ENCODE peak calls at places on chromosomes 6 and 20, in nine cellular contexts. K, R, X, I, A, N, G, P and D are unnamed samples.

GRCh38 chr6:46821348-46821992 is 28.3 kb downstream of the MEP1A start:
- DNase-seq in P (no peak), R (no peak), K (no peak), N (no peak), X (peak), A (no peak), G (no peak), I (no peak), D (no peak)

GRCh38 chr6:131979515-131980337 is 28.6 kb upstream of the CCN2 start:
- DNase-seq in P (no peak), R (no peak), G (no peak), X (no peak), A (no peak), I (no peak), K (no peak), N (peak), D (no peak)

GRCh38 chr6:142731611-142732010 is 213.4 kb downstream of the HIVEP2 start:
- DNase-seq in K (no peak), R (no peak), A (no peak), G (no peak), I (no peak), X (peak), P (no peak), N (no peak), D (no peak)

GRCh38 chr6:101741474-101742171 is 348.1 kb downstream of the GRIK2 start:
- DNase-seq in I (no peak), N (no peak), G (no peak), R (no peak), K (no peak), X (no peak), P (no peak), A (no peak), D (no peak)

GRCh38 chr20:2816583-2817340 is 598 bp downstream of the TMEM239 start:
- DNase-seq in A (no peak), N (no peak), G (no peak), X (no peak), P (no peak), K (no peak), I (no peak), R (no peak), D (no peak)

GRCh38 chr20:34872604-34873224 is at the start of gene GGT7:
- DNase-seq in R (peak), I (peak), G (peak), X (peak), P (peak), N (peak), K (peak), A (peak), D (peak)

GRCh38 chr20:11379257-11380011 is 538.3 kb upstream of the BTBD3 start:
- DNase-seq in R (no peak), I (no peak), A (no peak), X (no peak), G (no peak), P (no peak), K (no peak), N (no peak), D (peak)

GRCh38 chr6:135129139-135129867 is 51.8 kb upstream of the MYB start:
- DNase-seq in X (no peak), P (no peak), I (no peak), N (no peak), G (peak), K (no peak), A (no peak), R (no peak), D (no peak)

GRCh38 chr20:51387125-51387865 is 155.2 kb downstream of the NFATC2 start:
- DNase-seq in P (no peak), X (no peak), G (no peak), R (no peak), K (no peak), I (no peak), N (no peak), A (no peak), D (no peak)

GRCh38 chr6:46023216-46023915 is 7.7 kb upstream of the CLIC5 start:
- DNase-seq in G (no peak), X (no peak), N (peak), P (no peak), I (no peak), K (no peak), A (no peak), R (no peak), D (no peak)

GRCh38 chr20:63735859-63736718 is at the start of gene LIME1:
- DNase-seq in G (peak), R (peak), I (no peak), X (no peak), P (peak), K (no peak), A (no peak), N (no peak), D (no peak)

GRCh38 chr6:27893836-27894807 is 18.1 kb downstream of the OR2B2 start:
- DNase-seq in X (peak), I (peak), R (peak), P (peak), N (peak), A (peak), K (peak), G (peak), D (peak)

GRCh38 chr6:149877678-149878077 is 13.5 kb upstream of the LRP11 start:
- DNase-seq in A (no peak), X (no peak), I (no peak), K (no peak), G (no peak), P (no peak), N (no peak), R (no peak), D (no peak)

GRCh38 chr20:57322476-57322875 is 7.1 kb upstream of the SPO11 start:
- DNase-seq in A (no peak), R (no peak), K (no peak), P (no peak), I (no peak), X (peak), G (no peak), N (no peak), D (no peak)

GRCh38 chr20:14799671-14800070 is 462.3 kb upstream of the FLRT3 start:
- DNase-seq in A (no peak), K (no peak), N (no peak), I (no peak), G (no peak), X (no peak), R (no peak), P (no peak), D (no peak)

GRCh38 chr6:70166088-70166958 is 136.6 kb downstream of the COL9A1 start:
- DNase-seq in N (peak), I (peak), R (peak), K (peak), P (peak), A (no peak), X (peak), G (peak), D (peak)

GRCh38 chr6:140193269-140193668 is 818.8 kb upstream of the CITED2 start:
- DNase-seq in K (no peak), R (no peak), I (no peak), A (no peak), X (no peak), G (no peak), N (no peak), P (no peak), D (no peak)

GRCh38 chr20:51156041-51156795 is 133.3 kb upstream of the KCNG1 start:
- DNase-seq in X (no peak), R (no peak), N (peak), P (no peak), G (no peak), K (no peak), A (no peak), I (no peak), D (no peak)

GRCh38 chr6:31416394-31417014 is 13.1 kb downstream of the MICA start:
- DNase-seq in K (no peak), I (no peak), N (no peak), G (no peak), P (no peak), A (no peak), X (no peak), R (no peak), D (no peak)

GRCh38 chr6:149210376-149210775 is 107.1 kb upstream of the TAB2 start:
- DNase-seq in A (no peak), X (peak), P (no peak), I (no peak), R (no peak), G (no peak), K (no peak), N (no peak), D (no peak)

GRCh38 chr20:63979549-63980316 is at the start of gene SAMD10:
- DNase-seq in K (peak), I (no peak), N (no peak), A (peak), P (peak), R (peak), X (no peak), G (peak), D (peak)

GRCh38 chr20:62874745-62875344 is 13.2 kb upstream of the TCFL5 start:
- DNase-seq in K (no peak), P (no peak), G (no peak), I (no peak), X (no peak), A (no peak), R (no peak), N (no peak), D (no peak)

GRCh38 chr20:49149281-49150045 is 38.7 kb downstream of the STAU1 start:
- DNase-seq in P (no peak), G (no peak), I (no peak), N (peak), X (no peak), A (no peak), R (no peak), K (no peak), D (no peak)

GRCh38 chr6:51959744-51960383 is 127.5 kb downstream of the PKHD1 start:
- DNase-seq in N (peak), X (peak), G (no peak), A (peak), P (peak), K (peak), I (peak), R (peak), D (peak)